ENCODE peak calls at places on chromosomes 16 and 17, in four cellular contexts. F is HepG2, D is K562, K is GM12878. I is an unnamed sample.

GRCh38 chr17:67322039-67322787 is 44.2 kb downstream of the PSMD12 start:
- DNase-seq in F (no peak), D (no peak), K (no peak), I (no peak)

GRCh38 chr16:240559-240958 is 5.9 kb downstream of the FAM234A start:
- DNase-seq in F (no peak), D (no peak), K (no peak), I (no peak)

GRCh38 chr17:18258356-18259038 is at the start of gene FLII:
- DNase-seq in F (peak; percentile 19), D (peak; percentile 69), K (no peak), I (peak; percentile 83)

GRCh38 chr16:87681990-87682570 is 79.8 kb downstream of the JPH3 start:
- DNase-seq in F (peak; percentile 42), D (peak; percentile 58), K (no peak), I (peak; percentile 80)

GRCh38 chr16:84810518-84811273 is 9.1 kb upstream of the CRISPLD2 start:
- DNase-seq in F (no peak), D (no peak), K (peak; percentile 40), I (no peak)

GRCh38 chr17:16371742-16372141 is 9.1 kb upstream of the UBB start:
- DNase-seq in F (no peak), D (no peak), K (no peak), I (no peak)

GRCh38 chr17:50474523-50474922 is 4.1 kb upstream of the RSAD1 start:
- DNase-seq in F (no peak), D (no peak), K (no peak), I (no peak)

GRCh38 chr17:16419929-16420271 is 4.5 kb downstream of the TRPV2 start:
- DNase-seq in F (no peak), D (no peak), K (no peak), I (no peak)

GRCh38 chr16:55491691-55492090 is 12.7 kb downstream of the MMP2 start:
- DNase-seq in F (no peak), D (no peak), K (no peak), I (no peak)

GRCh38 chr17:28258347-28258887 is 60.6 kb upstream of the TMEM97 start:
- DNase-seq in F (peak; percentile 78), D (no peak), K (no peak), I (no peak)

GRCh38 chr16:15906439-15906838 is 18.0 kb upstream of the CEP20 start:
- DNase-seq in F (no peak), D (no peak), K (no peak), I (no peak)

GRCh38 chr17:57898487-57899311 is 48.9 kb upstream of the MRPS23 start:
- DNase-seq in F (peak; percentile 72), D (no peak), K (no peak), I (peak; percentile 60)

GRCh38 chr16:82832861-82833260 is 206.1 kb downstream of the CDH13 start:
- DNase-seq in F (no peak), D (no peak), K (no peak), I (no peak)

GRCh38 chr16:5041604-5042133 is 7.9 kb upstream of the NAGPA start:
- DNase-seq in F (no peak), D (no peak), K (peak; percentile 41), I (no peak)

DNA sequence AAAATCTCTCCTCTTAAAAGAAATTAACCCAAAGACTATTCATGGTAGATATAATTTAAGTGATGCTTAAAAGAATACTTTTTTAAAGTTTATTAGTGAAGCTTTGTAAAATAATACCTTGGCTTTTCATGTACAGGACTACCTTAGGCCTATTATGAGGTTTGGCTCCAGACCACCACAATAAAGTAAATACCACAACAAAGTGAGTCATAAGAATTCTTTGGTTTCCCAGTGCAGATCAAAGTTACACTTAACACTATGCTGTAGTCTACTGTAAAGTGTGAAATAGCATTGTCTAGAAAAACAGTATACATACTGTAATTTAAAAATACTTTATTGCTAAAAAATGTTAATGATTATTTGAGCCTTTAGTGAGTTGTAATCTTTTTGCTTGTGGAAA is 31.7 kb downstream of the CLTC start:
- DNase-seq in F (no peak), D (no peak), K (no peak), I (no peak)
- TF ChIP-seq CREB1 in F (no peak), D (no peak), K (no peak), I (no peak)

GRCh38 chr16:86498661-86499493 is 11.4 kb upstream of the FOXF1 start:
- DNase-seq in F (no peak), D (no peak), K (no peak), I (no peak)
- TF ChIP-seq MAX in F (no peak), D (no peak), K (no peak), I (no peak)

DNA sequence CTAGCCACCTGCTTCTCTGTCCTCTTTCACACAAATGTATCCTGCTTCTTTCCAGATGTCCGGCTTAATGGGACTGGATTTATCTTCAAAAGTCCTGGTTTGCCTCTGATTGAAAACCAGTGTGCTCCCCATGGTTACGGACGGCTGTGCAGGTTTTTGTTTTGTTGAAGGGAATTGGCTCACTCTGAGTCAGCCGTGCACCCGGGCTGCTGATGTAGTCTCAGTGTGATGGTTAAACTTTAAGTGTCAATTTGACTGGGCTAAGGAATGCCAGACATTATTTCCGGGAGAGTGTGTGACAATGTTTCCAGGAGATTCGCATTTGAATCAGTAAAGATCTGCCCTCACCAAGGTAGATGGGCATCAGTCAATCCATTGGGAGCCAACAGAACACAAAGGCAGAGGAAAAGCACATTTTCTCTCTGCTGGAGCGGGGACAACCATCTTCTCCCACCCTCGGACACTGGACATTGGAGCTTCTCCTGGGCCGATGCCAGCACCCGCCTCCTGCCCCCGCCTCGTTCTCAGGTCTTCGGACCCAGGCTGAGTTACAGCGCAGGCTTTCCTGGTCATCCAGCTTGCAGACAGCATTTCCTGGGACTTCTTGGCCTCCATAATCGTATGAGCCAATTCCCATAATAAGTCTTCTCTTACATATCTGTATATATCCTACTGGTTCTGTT is 126.9 kb upstream of the TNRC6C start:
- DNase-seq in F (no peak), D (no peak), K (no peak), I (no peak)
- TF ChIP-seq CHD2 in F (no peak), D (no peak), K (no peak), I (no peak)

GRCh38 chr16:68079616-68080344 is 5.4 kb upstream of the NFATC3 start:
- DNase-seq in F (peak; percentile 97), D (peak; percentile 90), K (no peak), I (no peak)
- TF ChIP-seq CREB1 in F (peak; percentile 85), D (no peak), K (no peak), I (no peak)

GRCh38 chr17:77453613-77454559 is 313.1 kb downstream of the SEC14L1 start:
- DNase-seq in F (peak; percentile 98), D (peak; percentile 62), K (no peak), I (no peak)
- TF ChIP-seq MAX in F (peak; percentile 64), D (no peak), K (no peak), I (no peak)

GRCh38 chr16:19386555-19386954 is 31.1 kb upstream of the TMC5 start:
- DNase-seq in F (no peak), D (no peak), K (no peak), I (no peak)

GRCh38 chr16:19382887-19383816 is 34.5 kb upstream of the TMC5 start:
- DNase-seq in F (no peak), D (no peak), K (no peak), I (no peak)

GRCh38 chr16:19382084-19382801 is 35.4 kb upstream of the TMC5 start:
- DNase-seq in F (peak; percentile 75), D (no peak), K (no peak), I (no peak)

GRCh38 chr16:19380316-19380715 is 37.4 kb upstream of the TMC5 start:
- DNase-seq in F (no peak), D (no peak), K (no peak), I (no peak)

DNA sequence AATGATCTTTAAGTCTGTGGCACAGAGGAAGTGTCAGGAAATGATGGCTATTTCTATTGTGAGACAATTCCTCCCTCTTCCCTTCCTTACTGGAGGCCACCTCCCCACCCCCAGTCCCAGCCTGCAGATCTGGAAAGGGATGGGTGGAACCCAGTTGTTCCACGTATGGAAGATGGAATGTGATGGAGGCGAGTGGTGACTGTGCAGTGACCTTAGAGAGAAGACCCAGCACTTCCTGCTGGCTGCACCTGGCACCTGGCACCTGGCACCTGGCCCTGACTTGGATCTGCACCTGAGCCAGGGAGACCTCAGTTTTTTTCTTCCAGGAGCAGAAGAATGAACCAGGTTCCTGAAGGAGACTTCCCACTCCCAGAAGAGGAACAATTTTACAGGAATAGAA is 33.0 kb upstream of the TMC5 start:
- DNase-seq in F (no peak), D (no peak), K (no peak), I (no peak)
- TF ChIP-seq CHD2 in F (no peak), D (no peak), K (no peak), I (no peak)

DNA sequence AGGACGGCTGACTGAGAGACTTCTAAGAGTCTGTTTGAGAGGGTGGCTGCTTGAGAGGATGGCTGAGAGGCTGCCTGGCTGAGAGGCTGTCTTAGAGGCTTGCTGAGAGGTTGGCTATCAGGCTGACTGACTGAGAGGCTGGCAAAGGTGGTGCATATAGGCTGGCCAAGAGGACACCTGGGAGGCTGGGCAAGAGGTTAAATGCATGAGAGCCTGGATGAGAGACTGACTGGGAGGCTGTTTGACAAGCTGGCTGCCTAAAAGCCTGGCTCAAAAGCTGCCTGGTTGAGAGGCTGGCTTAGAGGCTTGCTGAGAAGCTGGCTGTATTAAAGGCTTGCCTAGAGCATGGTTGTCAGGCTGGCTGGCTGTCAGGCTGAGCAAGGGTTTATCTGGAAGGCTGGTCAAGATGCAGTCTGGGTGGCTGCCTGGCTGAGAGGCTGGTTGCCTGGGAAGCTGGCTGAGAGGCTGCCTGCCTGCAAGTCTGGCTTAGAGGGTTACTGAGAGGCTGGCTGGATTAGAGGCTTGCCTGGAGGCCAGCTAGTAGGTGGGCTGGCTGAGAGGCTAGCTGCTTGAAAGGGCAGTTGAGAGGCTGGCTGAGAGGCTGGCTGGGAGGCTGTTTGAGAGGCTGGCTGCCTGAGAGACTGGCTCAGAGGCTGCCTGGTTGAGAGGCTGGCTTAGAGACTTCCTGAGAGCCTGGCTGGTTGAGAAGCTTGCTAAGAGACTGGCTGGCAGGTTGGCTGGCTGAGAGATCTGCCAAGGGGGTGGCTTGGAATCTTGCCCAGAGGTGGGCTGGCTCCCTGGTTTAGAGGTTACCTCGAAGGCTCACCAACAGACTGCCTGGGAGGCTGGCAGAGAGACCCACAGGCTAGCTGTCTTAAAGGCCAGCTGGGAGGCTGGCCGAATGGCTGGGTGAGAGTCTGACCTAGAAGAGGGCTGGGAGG is 38.3 kb upstream of the ACSM2B start:
- DNase-seq in F (no peak), D (no peak), K (no peak), I (no peak)
- TF ChIP-seq CREB1 in F (no peak), D (no peak), K (no peak), I (no peak)

DNA sequence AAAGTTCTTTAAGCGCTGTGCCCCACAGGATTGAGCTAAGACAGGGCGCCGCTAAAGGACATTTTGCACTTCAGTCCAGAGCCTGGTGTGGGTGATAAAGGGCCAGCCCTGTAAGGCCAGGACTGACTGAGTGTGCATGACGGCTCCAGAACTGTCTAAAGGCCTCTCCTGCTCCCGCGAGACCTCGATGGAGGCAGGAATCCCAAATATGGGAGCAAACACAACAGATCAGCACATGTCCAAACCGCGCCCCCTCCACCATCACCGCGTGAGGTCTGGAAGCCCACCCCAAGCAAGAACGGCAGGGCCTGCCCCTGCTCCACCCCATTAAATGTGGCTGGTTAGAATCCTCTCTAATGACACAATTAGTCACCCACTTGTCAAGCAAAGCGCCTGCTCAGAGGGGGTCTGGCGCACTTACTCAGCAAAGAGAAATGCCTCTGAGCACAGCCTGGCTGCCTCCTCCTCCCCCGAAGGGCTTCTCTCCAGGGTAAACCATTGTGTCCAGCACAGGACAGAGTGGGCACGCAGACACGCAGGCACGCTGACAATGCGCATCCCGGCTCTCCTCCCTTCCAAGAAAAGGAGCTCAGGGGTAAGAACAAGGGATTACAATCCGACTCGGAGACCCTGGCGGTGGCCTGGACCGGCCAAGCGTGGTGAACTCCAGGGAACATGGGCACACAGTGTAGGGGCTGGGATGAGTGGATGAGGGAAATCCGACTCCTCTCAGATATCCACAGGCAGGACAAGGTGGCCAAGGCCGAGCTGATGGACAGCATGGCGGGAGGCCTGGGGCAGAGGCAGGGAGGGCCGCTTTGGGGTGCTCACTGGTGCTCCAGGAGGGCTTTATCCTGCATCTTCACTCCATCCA is 1.5 kb downstream of the MXRA7 start:
- DNase-seq in F (peak; percentile 41), D (no peak), K (no peak), I (no peak)
- TF ChIP-seq MAX in F (peak; percentile 62), D (no peak), K (no peak), I (no peak)

GRCh38 chr17:65181237-65182061 is 44.3 kb downstream of the RGS9 start:
- DNase-seq in F (no peak), D (no peak), K (peak; percentile 90), I (no peak)
- TF ChIP-seq CHD2 in F (no peak), D (no peak), K (peak; percentile 62), I (no peak)

I was measured in H1.